ENCODE peak calls at places on chromosomes 4 and X, in four cellular contexts. One of them, this sample, is unnamed.
A peak's percentile ranks its signal among the peaks of the same experiment; 100 is the strongest.

GRCh38 chrX:39582091-39582490 is 515.7 kb downstream of the BCOR start:
- DNase-seq in breast epithelium: peak; percentile 58
- DNase-seq in IMR-90: no peak
- DNase-seq in HCT116: peak; percentile 7
- DNase-seq in this sample: no peak

GRCh38 chr4:112704322-112704721 is 67.4 kb downstream of the LARP7 start:
- DNase-seq in breast epithelium: no peak
- DNase-seq in IMR-90: no peak
- DNase-seq in HCT116: no peak
- DNase-seq in this sample: no peak

GRCh38 chr4:144591401-144591800 is 54.6 kb upstream of the HHIP start:
- DNase-seq in breast epithelium: no peak
- DNase-seq in IMR-90: peak; percentile 89
- DNase-seq in HCT116: no peak
- DNase-seq in this sample: no peak

GRCh38 chr4:168857546-168858314 is 152.3 kb downstream of the CBR4 start:
- DNase-seq in breast epithelium: no peak
- DNase-seq in IMR-90: peak; percentile 94
- DNase-seq in HCT116: no peak
- DNase-seq in this sample: no peak

GRCh38 chrX:40018021-40018420 is 79.7 kb downstream of the BCOR start:
- DNase-seq in breast epithelium: no peak
- DNase-seq in IMR-90: no peak
- DNase-seq in HCT116: no peak
- DNase-seq in this sample: no peak

GRCh38 chr4:139665690-139666529 is at the start of gene MGST2:
- DNase-seq in breast epithelium: peak; percentile 35
- DNase-seq in IMR-90: peak; percentile 79
- DNase-seq in HCT116: no peak
- DNase-seq in this sample: no peak

GRCh38 chr4:99404595-99405287 is 30.4 kb downstream of the ADH7 start:
- DNase-seq in breast epithelium: no peak
- DNase-seq in IMR-90: peak; percentile 95
- DNase-seq in HCT116: peak; percentile 18
- DNase-seq in this sample: no peak

GRCh38 chr4:121726642-121727268 is 30.0 kb upstream of the ANXA5 start:
- DNase-seq in breast epithelium: no peak
- DNase-seq in IMR-90: peak; percentile 78
- DNase-seq in HCT116: peak; percentile 61
- DNase-seq in this sample: no peak

GRCh38 chr4:5079581-5079980 is 28.3 kb downstream of the STK32B start:
- DNase-seq in breast epithelium: no peak
- DNase-seq in IMR-90: peak; percentile 49
- DNase-seq in HCT116: no peak
- DNase-seq in this sample: no peak

GRCh38 chrX:72296991-72297390 is 8.7 kb downstream of the CITED1 start:
- DNase-seq in breast epithelium: no peak
- DNase-seq in IMR-90: no peak
- DNase-seq in HCT116: no peak
- DNase-seq in this sample: no peak

GRCh38 chrX:48937065-48937907 is 18.5 kb upstream of the PIM2 start:
- DNase-seq in breast epithelium: no peak
- DNase-seq in IMR-90: no peak
- DNase-seq in HCT116: no peak
- DNase-seq in this sample: no peak

GRCh38 chr4:89152972-89153371 is 41.6 kb downstream of the TIGD2 start:
- DNase-seq in breast epithelium: no peak
- DNase-seq in IMR-90: no peak
- DNase-seq in HCT116: no peak
- DNase-seq in this sample: no peak

GRCh38 chr4:133081246-133081645 is 67.8 kb upstream of the PCDH10 start:
- DNase-seq in breast epithelium: no peak
- DNase-seq in IMR-90: no peak
- DNase-seq in HCT116: peak; percentile 1
- DNase-seq in this sample: no peak

GRCh38 chr4:169229571-169230028 is 41.2 kb downstream of the SH3RF1 start:
- DNase-seq in breast epithelium: no peak
- DNase-seq in IMR-90: peak; percentile 96
- DNase-seq in HCT116: peak; percentile 94
- DNase-seq in this sample: no peak

GRCh38 chr4:77795339-77795738 is 23.8 kb downstream of the CNOT6L start:
- DNase-seq in breast epithelium: no peak
- DNase-seq in IMR-90: no peak
- DNase-seq in HCT116: no peak
- DNase-seq in this sample: no peak

GRCh38 chrX:11553594-11553993 is 112.1 kb downstream of the ARHGAP6 start:
- DNase-seq in breast epithelium: no peak
- DNase-seq in IMR-90: no peak
- DNase-seq in HCT116: no peak
- DNase-seq in this sample: no peak

GRCh38 chr4:150903603-150904002 is 111.5 kb downstream of the LRBA start:
- DNase-seq in breast epithelium: no peak
- DNase-seq in IMR-90: no peak
- DNase-seq in HCT116: no peak
- DNase-seq in this sample: no peak

GRCh38 chr4:114400531-114400930 is 198.1 kb upstream of the UGT8 start:
- DNase-seq in breast epithelium: no peak
- DNase-seq in IMR-90: no peak
- DNase-seq in HCT116: no peak
- DNase-seq in this sample: no peak

GRCh38 chr4:14853186-14853946 is 148.9 kb upstream of the CPEB2 start:
- DNase-seq in breast epithelium: no peak
- DNase-seq in IMR-90: peak; percentile 95
- DNase-seq in HCT116: no peak
- DNase-seq in this sample: no peak

GRCh38 chr4:118821590-118822293 is 14.2 kb downstream of the SEC24D start:
- DNase-seq in breast epithelium: no peak
- DNase-seq in IMR-90: no peak
- DNase-seq in HCT116: no peak
- DNase-seq in this sample: no peak

GRCh38 chr4:88526221-88526815 is 2.7 kb upstream of the PYURF start:
- DNase-seq in breast epithelium: no peak
- DNase-seq in IMR-90: no peak
- DNase-seq in HCT116: no peak
- DNase-seq in this sample: no peak

GRCh38 chr4:122584517-122584916 is 36.3 kb downstream of the IL21 start:
- DNase-seq in breast epithelium: no peak
- DNase-seq in IMR-90: peak; percentile 82
- DNase-seq in HCT116: no peak
- DNase-seq in this sample: no peak

GRCh38 chrX:15073313-15073712 is 196.6 kb downstream of the ASB9 start:
- DNase-seq in breast epithelium: no peak
- DNase-seq in IMR-90: no peak
- DNase-seq in HCT116: no peak
- DNase-seq in this sample: no peak

GRCh38 chr4:126182801-126183200 is 868.0 kb downstream of the FAT4 start:
- DNase-seq in breast epithelium: no peak
- DNase-seq in IMR-90: peak; percentile 48
- DNase-seq in HCT116: no peak
- DNase-seq in this sample: no peak

GRCh38 chr4:107616838-107617389 is 103.1 kb downstream of the PAPSS1 start:
- DNase-seq in breast epithelium: no peak
- DNase-seq in IMR-90: peak; percentile 13
- DNase-seq in HCT116: no peak
- DNase-seq in this sample: no peak

GRCh38 chr4:169159614-169160013 is 111.1 kb downstream of the SH3RF1 start:
- DNase-seq in breast epithelium: no peak
- DNase-seq in IMR-90: peak; percentile 76
- DNase-seq in HCT116: no peak
- DNase-seq in this sample: no peak

GRCh38 chrX:102517331-102517730 is 792 bp upstream of the TMSB15A start:
- DNase-seq in breast epithelium: no peak
- DNase-seq in IMR-90: peak; percentile 17
- DNase-seq in HCT116: no peak
- DNase-seq in this sample: no peak

GRCh38 chrX:102514536-102514935 is 2.0 kb downstream of the TMSB15A start:
- DNase-seq in breast epithelium: no peak
- DNase-seq in IMR-90: no peak
- DNase-seq in HCT116: no peak
- DNase-seq in this sample: no peak

DNA sequence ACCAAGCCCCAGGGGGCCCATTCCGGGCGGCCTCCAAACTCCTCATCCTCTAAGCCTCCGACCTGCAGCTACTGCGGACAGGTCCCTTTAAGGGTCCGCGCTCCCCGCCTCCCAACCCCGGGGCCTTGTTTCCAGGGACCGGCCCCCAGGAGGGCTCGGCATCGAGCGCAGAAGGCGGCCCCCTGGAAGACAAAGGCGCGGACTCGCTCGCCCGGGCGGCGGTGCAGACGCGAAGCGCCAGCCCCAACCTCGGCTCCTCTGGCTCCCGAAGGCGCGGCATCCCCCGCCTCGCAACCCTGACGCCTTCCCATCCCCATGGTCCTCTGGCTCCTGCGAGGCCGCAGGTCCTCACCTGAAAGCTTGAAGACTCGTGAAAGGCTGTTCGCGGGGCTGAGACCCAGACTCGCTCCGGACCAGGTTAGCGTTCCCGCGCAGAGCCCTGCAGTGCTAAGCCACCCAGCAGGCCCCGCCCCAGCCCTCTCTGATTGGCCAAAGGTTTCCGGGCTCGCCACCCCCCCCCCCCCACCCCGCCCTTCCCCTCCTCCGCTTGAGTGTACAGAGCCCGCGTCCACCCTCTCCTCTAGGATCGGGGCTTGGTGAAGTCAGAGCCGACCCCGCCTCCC is at the start of gene TMSB15A:
- DNase-seq in breast epithelium: peak; percentile 41
- DNase-seq in IMR-90: peak; percentile 28
- DNase-seq in HCT116: no peak
- DNase-seq in this sample: peak; percentile 27
- H3K27ac ChIP-seq in breast epithelium: no peak within 1 kb of the TSS
- H3K27ac ChIP-seq in IMR-90: no peak within 1 kb of the TSS
- H3K27ac ChIP-seq in HCT116: no peak within 1 kb of the TSS
- H3K27ac ChIP-seq in this sample: no peak within 1 kb of the TSS

DNA sequence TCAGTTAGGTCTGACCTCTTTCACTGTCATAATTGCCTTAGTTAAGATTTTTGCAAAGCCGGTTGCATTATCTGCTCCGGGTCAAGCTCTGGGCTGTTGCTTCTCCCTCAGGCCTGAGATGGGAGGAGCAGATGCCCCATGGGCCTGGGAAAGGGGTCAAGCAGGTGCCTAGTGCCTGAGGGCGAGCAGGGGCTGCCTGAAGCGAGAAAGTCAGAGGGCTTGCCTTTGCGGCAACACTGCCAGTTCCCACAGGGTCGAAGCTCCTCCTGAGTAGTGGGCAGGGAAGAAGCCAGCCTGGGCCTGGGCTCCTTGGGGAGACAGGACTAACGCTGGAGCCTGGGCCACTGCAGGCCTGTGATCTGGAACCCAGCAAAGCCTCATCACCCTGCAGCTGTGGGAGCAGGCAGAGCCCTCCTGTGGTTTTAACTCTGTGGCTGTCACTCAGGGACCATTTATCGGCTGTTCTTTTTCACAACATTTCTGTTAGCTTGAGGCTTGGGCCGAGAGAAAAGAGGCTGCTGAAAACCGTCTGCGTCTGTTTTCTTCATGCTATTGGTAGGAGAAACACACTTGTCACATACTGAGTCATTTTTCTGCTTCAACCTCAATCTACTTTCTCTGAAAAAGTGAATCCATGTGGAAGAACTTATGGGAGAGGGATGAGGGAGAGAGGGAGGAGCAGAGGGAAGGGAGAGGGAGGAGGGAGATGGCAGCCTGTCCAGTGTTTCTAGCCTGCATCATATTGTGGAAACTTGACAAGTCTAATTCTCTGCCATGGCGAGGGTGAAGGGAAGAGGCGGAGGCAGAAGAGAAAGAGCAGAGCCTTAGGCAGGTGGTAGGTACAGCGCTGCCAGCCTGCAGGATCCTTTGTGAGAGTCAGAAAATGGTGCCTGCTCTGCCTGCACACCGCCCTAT is 68.4 kb downstream of the RHOH start:
- DNase-seq in breast epithelium: no peak
- DNase-seq in IMR-90: no peak
- DNase-seq in HCT116: no peak
- DNase-seq in this sample: no peak
- H3K4me3 ChIP-seq in breast epithelium: no peak overlapping the region
- H3K4me3 ChIP-seq in IMR-90: no peak overlapping the region
- H3K4me3 ChIP-seq in HCT116: no peak overlapping the region
- H3K4me3 ChIP-seq in this sample: no peak overlapping the region

GRCh38 chr4:48194986-48195773 is 61.1 kb upstream of the TXK start:
- DNase-seq in breast epithelium: no peak
- DNase-seq in IMR-90: peak; percentile 12
- DNase-seq in HCT116: no peak
- DNase-seq in this sample: no peak
- H3K4me1 ChIP-seq in breast epithelium: no peaks in the 10 kb centered on the region
- H3K4me1 ChIP-seq in IMR-90: peaks cover 4% of the 10 kb centered on the region
- H3K4me1 ChIP-seq in HCT116: no peaks in the 10 kb centered on the region
- H3K4me1 ChIP-seq in this sample: no peaks in the 10 kb centered on the region

DNA sequence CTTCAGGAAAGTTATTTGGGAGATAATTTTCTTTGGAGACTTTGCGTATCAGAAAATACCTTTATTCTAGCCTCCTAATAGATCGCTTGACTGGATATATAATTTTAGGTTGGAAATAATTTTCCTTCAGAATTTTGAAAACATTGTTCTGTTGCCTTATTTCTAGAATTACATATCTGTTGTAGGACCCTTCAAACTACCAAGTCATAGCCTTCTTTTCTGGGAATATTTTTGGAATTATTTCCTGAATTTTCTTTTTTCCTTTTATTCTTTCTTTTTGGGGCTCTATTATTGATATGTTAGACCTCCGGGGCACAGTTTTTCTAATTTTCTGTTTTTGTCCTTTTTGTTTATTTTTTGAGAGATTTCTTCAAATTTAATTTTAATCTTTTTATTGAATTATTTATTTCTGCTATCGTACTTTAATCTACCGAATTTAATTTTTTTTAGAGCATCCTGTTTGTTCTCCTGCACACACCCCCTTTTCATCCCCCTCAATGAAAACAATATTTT is 100.5 kb downstream of the KDM6A start:
- DNase-seq in breast epithelium: no peak
- DNase-seq in IMR-90: no peak
- DNase-seq in HCT116: no peak
- DNase-seq in this sample: no peak
- H3K27ac ChIP-seq in breast epithelium: no peak overlapping the region
- H3K27ac ChIP-seq in IMR-90: no peak overlapping the region
- H3K27ac ChIP-seq in HCT116: no peak overlapping the region
- H3K27ac ChIP-seq in this sample: no peak overlapping the region

GRCh38 chrX:123424546-123424945 is 240.5 kb downstream of the GRIA3 start:
- DNase-seq in breast epithelium: no peak
- DNase-seq in IMR-90: peak; percentile 27
- DNase-seq in HCT116: no peak
- DNase-seq in this sample: no peak
- H3K4me3 ChIP-seq in breast epithelium: no peak overlapping the region
- H3K4me3 ChIP-seq in IMR-90: no peak overlapping the region
- H3K4me3 ChIP-seq in HCT116: no peak overlapping the region
- H3K4me3 ChIP-seq in this sample: no peak overlapping the region

This sample was measured in iPS DF 6.9.